ENCODE peak calls at places on chromosomes 1 and 21, in four cellular contexts. M is fibroblast of mammary gland, S is GM13977, V is LoVo. W is an unnamed sample.

GRCh38 chr1:87834941-87835340 is 506.3 kb downstream of the LMO4 start:
- DNase-seq in S (no peak), M (no peak), V (no peak), W (no peak)

GRCh38 chr1:36133484-36133883 is 8.5 kb upstream of the COL8A2 start:
- DNase-seq in M (peak; percentile 96), S (no peak), V (peak; percentile 81), W (peak; percentile 84)

GRCh38 chr1:241208910-241209414 is 148.0 kb downstream of the RGS7 start:
- DNase-seq in M (no peak), S (no peak), V (no peak), W (no peak)

GRCh38 chr1:234933475-234933874 is 195.2 kb downstream of the TOMM20 start:
- DNase-seq in S (peak; percentile 75), V (peak; percentile 14), M (peak; percentile 81), W (peak; percentile 39)

GRCh38 chr1:214102907-214103306 is 115.1 kb downstream of the PROX1 start:
- DNase-seq in M (peak; percentile 96), V (peak; percentile 73), S (no peak), W (peak; percentile 85)

GRCh38 chr1:65425697-65426096 is 5.2 kb downstream of the LEPR start:
- DNase-seq in V (peak; percentile 37), S (no peak), M (peak; percentile 89), W (peak; percentile 55)

GRCh38 chr1:205598841-205599666 is 32.8 kb downstream of the ELK4 start:
- DNase-seq in S (no peak), V (no peak), M (peak; percentile 96), W (peak; percentile 95)

GRCh38 chr1:26787381-26787705 is 407 bp upstream of the PIGV start:
- DNase-seq in S (peak; percentile 90), M (peak; percentile 49), V (no peak), W (no peak)

GRCh38 chr1:45635211-45635610 is 11.4 kb upstream of the CCDC17 start:
- DNase-seq in V (no peak), S (no peak), M (no peak), W (no peak)

GRCh38 chr21:43353282-43354010 is 73.5 kb downstream of the SIK1 start:
- DNase-seq in M (no peak), S (no peak), V (no peak), W (no peak)

GRCh38 chr1:232393010-232393833 is 236.7 kb downstream of the SIPA1L2 start:
- DNase-seq in S (no peak), M (no peak), V (no peak), W (no peak)

GRCh38 chr1:9191216-9191615 is 43.4 kb upstream of the H6PD start:
- DNase-seq in M (no peak), V (no peak), S (no peak), W (no peak)

GRCh38 chr1:184945678-184946412 is 28.5 kb downstream of the NIBAN1 start:
- DNase-seq in S (peak; percentile 26), V (no peak), M (peak; percentile 84), W (peak; percentile 54)

GRCh38 chr1:28343405-28343804 is 14.6 kb downstream of the MED18 start:
- DNase-seq in M (peak; percentile 23), S (no peak), V (no peak), W (no peak)

GRCh38 chr1:117106478-117106877 is 15.1 kb downstream of the TRIM45 start:
- DNase-seq in S (no peak), V (no peak), M (peak; percentile 39), W (no peak)

GRCh38 chr1:235018161-235018560 is 110.5 kb downstream of the TOMM20 start:
- DNase-seq in S (no peak), V (peak; percentile 43), M (peak; percentile 97), W (peak; percentile 86)

W was measured in skeletal muscle cell.